ENCODE peak calls at places on chromosomes 2 and 18, in ten cellular contexts. A is stimulated activated naive CD8-positive, alpha-beta T cell treated with anti-CD3 and anti-CD28 coated beads, Interleukin-15, Interleukin-2, amounts not matched to agents 100 U/mL and 50 U/mL, for 24 hours; J is right atrium auricular region; R is cardiac fibroblast; K is NCI-H69; Z is AG20443; O is NCI-H748 treated with DMSO at 0.1 percent for 48 hours; M is GM13976; U is memory B cell; I is globus pallidus. B is an unnamed sample.

GRCh38 chr2:207390302-207391095 is 139.3 kb upstream of the CREB1 start:
- DNase-seq in U (no peak), O (peak), I (no peak), K (peak), A (no peak), R (no peak), Z (no peak), J (no peak), M (no peak), B (no peak)

GRCh38 chr2:170509460-170510193 is 205.5 kb upstream of the SP5 start:
- DNase-seq in O (no peak), U (no peak), R (no peak), I (no peak), M (no peak), J (no peak), Z (no peak), A (no peak), K (no peak), B (no peak)

GRCh38 chr2:235500761-235501662 is 7.2 kb downstream of the AGAP1 start:
- DNase-seq in K (no peak), U (no peak), O (no peak), R (peak), I (no peak), A (no peak), Z (peak), J (no peak), M (no peak), B (no peak)

GRCh38 chr2:109259671-109260070 is 130.7 kb downstream of the SH3RF3 start:
- DNase-seq in K (no peak), U (no peak), O (no peak), J (no peak), Z (no peak), A (no peak), I (no peak), M (no peak), R (no peak), B (no peak)

GRCh38 chr2:204452464-204453023 is 92.7 kb upstream of the PARD3B start:
- DNase-seq in A (no peak), K (peak), M (no peak), R (peak), O (peak), U (no peak), Z (peak), I (peak), J (peak), B (peak)

GRCh38 chr2:119247844-119248271 is 24.2 kb downstream of the STEAP3 start:
- DNase-seq in U (no peak), J (no peak), K (no peak), A (no peak), I (no peak), Z (no peak), M (no peak), R (no peak), O (no peak), B (no peak)

GRCh38 chr2:190469770-190470169 is 61.6 kb downstream of the MFSD6 start:
- DNase-seq in J (no peak), M (no peak), Z (peak), U (no peak), I (no peak), K (peak), A (no peak), O (peak), R (peak), B (peak)

GRCh38 chr2:16487686-16488085 is 177.9 kb downstream of the CYRIA start:
- DNase-seq in I (peak), M (no peak), K (peak), R (peak), A (no peak), J (no peak), Z (peak), U (no peak), O (peak), B (peak)

GRCh38 chr2:165494568-165494967 is 25.1 kb downstream of the CSRNP3 start:
- DNase-seq in U (no peak), I (no peak), J (no peak), A (no peak), R (no peak), K (no peak), O (no peak), Z (no peak), M (no peak), B (no peak)

GRCh38 chr18:50312296-50313030 is 25.0 kb upstream of the CXXC1 start:
- DNase-seq in A (no peak), J (no peak), I (no peak), U (no peak), M (no peak), R (no peak), Z (no peak), K (no peak), O (no peak), B (no peak)

GRCh38 chr2:43737097-43737854 is 36.6 kb upstream of the DYNC2LI1 start:
- DNase-seq in K (no peak), I (no peak), M (no peak), O (no peak), J (no peak), A (no peak), R (peak), U (no peak), Z (peak), B (no peak)

GRCh38 chr2:56068746-56069145 is 115.0 kb upstream of the CCDC85A start:
- DNase-seq in K (no peak), M (no peak), U (no peak), I (no peak), R (no peak), Z (no peak), A (no peak), O (no peak), J (no peak), B (no peak)